ENCODE peak calls at places on chromosome 21, in nine cellular contexts. One of them, this sample, is unnamed.

GRCh38 chr21:46142581-46143473 is 12.6 kb downstream of the FTCD start:
- DNase-seq in astrocyte: no peak
- DNase-seq in IMR-90: no peak
- DNase-seq in mucosa of descending colon: no peak
- DNase-seq in AG10803: no peak
- DNase-seq in lower leg skin: no peak
- DNase-seq in activated CD8-positive, alpha-beta T cell treated with anti-CD3 and anti-CD28 coated beads for 36 hours: peak
- DNase-seq in PC-3: no peak
- DNase-seq in cardiac muscle cell: no peak
- DNase-seq in this sample: no peak

GRCh38 chr21:33380483-33380998 is 22.7 kb upstream of the IFNGR2 start:
- DNase-seq in astrocyte: peak
- DNase-seq in IMR-90: peak
- DNase-seq in mucosa of descending colon: peak
- DNase-seq in AG10803: peak
- DNase-seq in lower leg skin: peak
- DNase-seq in activated CD8-positive, alpha-beta T cell treated with anti-CD3 and anti-CD28 coated beads for 36 hours: peak
- DNase-seq in PC-3: peak
- DNase-seq in cardiac muscle cell: no peak
- DNase-seq in this sample: peak

GRCh38 chr21:42624095-42624830 is 29.2 kb upstream of the PDE9A start:
- DNase-seq in astrocyte: no peak
- DNase-seq in IMR-90: no peak
- DNase-seq in mucosa of descending colon: peak
- DNase-seq in AG10803: no peak
- DNase-seq in lower leg skin: no peak
- DNase-seq in activated CD8-positive, alpha-beta T cell treated with anti-CD3 and anti-CD28 coated beads for 36 hours: no peak
- DNase-seq in PC-3: no peak
- DNase-seq in cardiac muscle cell: no peak
- DNase-seq in this sample: no peak

GRCh38 chr21:33121715-33122475 is 52.0 kb downstream of the OLIG1 start:
- DNase-seq in astrocyte: peak
- DNase-seq in IMR-90: peak
- DNase-seq in mucosa of descending colon: no peak
- DNase-seq in AG10803: peak
- DNase-seq in lower leg skin: no peak
- DNase-seq in activated CD8-positive, alpha-beta T cell treated with anti-CD3 and anti-CD28 coated beads for 36 hours: no peak
- DNase-seq in PC-3: peak
- DNase-seq in cardiac muscle cell: no peak
- DNase-seq in this sample: no peak

GRCh38 chr21:28442624-28443023 is 550.1 kb downstream of the LTN1 start:
- DNase-seq in astrocyte: peak
- DNase-seq in IMR-90: peak
- DNase-seq in mucosa of descending colon: no peak
- DNase-seq in AG10803: peak
- DNase-seq in lower leg skin: no peak
- DNase-seq in activated CD8-positive, alpha-beta T cell treated with anti-CD3 and anti-CD28 coated beads for 36 hours: no peak
- DNase-seq in PC-3: peak
- DNase-seq in cardiac muscle cell: no peak
- DNase-seq in this sample: no peak

GRCh38 chr21:43645987-43646386 is 13.3 kb downstream of the HSF2BP start:
- DNase-seq in astrocyte: no peak
- DNase-seq in IMR-90: no peak
- DNase-seq in mucosa of descending colon: no peak
- DNase-seq in AG10803: no peak
- DNase-seq in lower leg skin: no peak
- DNase-seq in activated CD8-positive, alpha-beta T cell treated with anti-CD3 and anti-CD28 coated beads for 36 hours: no peak
- DNase-seq in PC-3: no peak
- DNase-seq in cardiac muscle cell: no peak
- DNase-seq in this sample: no peak

GRCh38 chr21:45048026-45048698 is 26.2 kb upstream of the ADARB1 start:
- DNase-seq in astrocyte: no peak
- DNase-seq in IMR-90: no peak
- DNase-seq in mucosa of descending colon: no peak
- DNase-seq in AG10803: peak
- DNase-seq in lower leg skin: no peak
- DNase-seq in activated CD8-positive, alpha-beta T cell treated with anti-CD3 and anti-CD28 coated beads for 36 hours: no peak
- DNase-seq in PC-3: no peak
- DNase-seq in cardiac muscle cell: no peak
- DNase-seq in this sample: no peak

GRCh38 chr21:40054403-40054802 is 187.2 kb downstream of the PCP4 start:
- DNase-seq in astrocyte: peak
- DNase-seq in IMR-90: no peak
- DNase-seq in mucosa of descending colon: peak
- DNase-seq in AG10803: no peak
- DNase-seq in lower leg skin: no peak
- DNase-seq in activated CD8-positive, alpha-beta T cell treated with anti-CD3 and anti-CD28 coated beads for 36 hours: no peak
- DNase-seq in PC-3: peak
- DNase-seq in cardiac muscle cell: no peak
- DNase-seq in this sample: no peak

GRCh38 chr21:31873275-31873695 is 465 bp downstream of the HUNK start:
- DNase-seq in astrocyte: no peak
- DNase-seq in IMR-90: no peak
- DNase-seq in mucosa of descending colon: peak
- DNase-seq in AG10803: no peak
- DNase-seq in lower leg skin: no peak
- DNase-seq in activated CD8-positive, alpha-beta T cell treated with anti-CD3 and anti-CD28 coated beads for 36 hours: peak
- DNase-seq in PC-3: no peak
- DNase-seq in cardiac muscle cell: peak
- DNase-seq in this sample: no peak

GRCh38 chr21:31351438-31351837 is 7.4 kb upstream of the TIAM1 start:
- DNase-seq in astrocyte: peak
- DNase-seq in IMR-90: peak
- DNase-seq in mucosa of descending colon: no peak
- DNase-seq in AG10803: no peak
- DNase-seq in lower leg skin: no peak
- DNase-seq in activated CD8-positive, alpha-beta T cell treated with anti-CD3 and anti-CD28 coated beads for 36 hours: no peak
- DNase-seq in PC-3: peak
- DNase-seq in cardiac muscle cell: no peak
- DNase-seq in this sample: no peak

GRCh38 chr21:27429612-27430361 is 462.9 kb upstream of the ADAMTS5 start:
- DNase-seq in astrocyte: peak
- DNase-seq in IMR-90: peak
- DNase-seq in mucosa of descending colon: peak
- DNase-seq in AG10803: peak
- DNase-seq in lower leg skin: no peak
- DNase-seq in activated CD8-positive, alpha-beta T cell treated with anti-CD3 and anti-CD28 coated beads for 36 hours: no peak
- DNase-seq in PC-3: no peak
- DNase-seq in cardiac muscle cell: no peak
- DNase-seq in this sample: no peak

GRCh38 chr21:14956826-14957225 is 108.0 kb downstream of the NRIP1 start:
- DNase-seq in astrocyte: peak
- DNase-seq in IMR-90: peak
- DNase-seq in mucosa of descending colon: no peak
- DNase-seq in AG10803: peak
- DNase-seq in lower leg skin: no peak
- DNase-seq in activated CD8-positive, alpha-beta T cell treated with anti-CD3 and anti-CD28 coated beads for 36 hours: no peak
- DNase-seq in PC-3: peak
- DNase-seq in cardiac muscle cell: no peak
- DNase-seq in this sample: no peak

GRCh38 chr21:14949603-14950002 is 115.2 kb downstream of the NRIP1 start:
- DNase-seq in astrocyte: no peak
- DNase-seq in IMR-90: no peak
- DNase-seq in mucosa of descending colon: no peak
- DNase-seq in AG10803: no peak
- DNase-seq in lower leg skin: no peak
- DNase-seq in activated CD8-positive, alpha-beta T cell treated with anti-CD3 and anti-CD28 coated beads for 36 hours: no peak
- DNase-seq in PC-3: no peak
- DNase-seq in cardiac muscle cell: no peak
- DNase-seq in this sample: no peak

GRCh38 chr21:14955936-14956520 is 108.8 kb downstream of the NRIP1 start:
- DNase-seq in astrocyte: no peak
- DNase-seq in IMR-90: no peak
- DNase-seq in mucosa of descending colon: no peak
- DNase-seq in AG10803: no peak
- DNase-seq in lower leg skin: no peak
- DNase-seq in activated CD8-positive, alpha-beta T cell treated with anti-CD3 and anti-CD28 coated beads for 36 hours: no peak
- DNase-seq in PC-3: peak
- DNase-seq in cardiac muscle cell: no peak
- DNase-seq in this sample: no peak

GRCh38 chr21:14957836-14958235 is 107.0 kb downstream of the NRIP1 start:
- DNase-seq in astrocyte: no peak
- DNase-seq in IMR-90: peak
- DNase-seq in mucosa of descending colon: no peak
- DNase-seq in AG10803: peak
- DNase-seq in lower leg skin: no peak
- DNase-seq in activated CD8-positive, alpha-beta T cell treated with anti-CD3 and anti-CD28 coated beads for 36 hours: no peak
- DNase-seq in PC-3: peak
- DNase-seq in cardiac muscle cell: no peak
- DNase-seq in this sample: no peak

GRCh38 chr21:14952916-14953315 is 111.9 kb downstream of the NRIP1 start:
- DNase-seq in astrocyte: no peak
- DNase-seq in IMR-90: no peak
- DNase-seq in mucosa of descending colon: no peak
- DNase-seq in AG10803: no peak
- DNase-seq in lower leg skin: no peak
- DNase-seq in activated CD8-positive, alpha-beta T cell treated with anti-CD3 and anti-CD28 coated beads for 36 hours: no peak
- DNase-seq in PC-3: peak
- DNase-seq in cardiac muscle cell: no peak
- DNase-seq in this sample: no peak
- TF ChIP-seq CTCF in astrocyte: peak
- TF ChIP-seq CTCF in IMR-90: peak
- TF ChIP-seq CTCF in mucosa of descending colon: no peak
- TF ChIP-seq CTCF in AG10803: no peak
- TF ChIP-seq CTCF in lower leg skin: no peak
- TF ChIP-seq CTCF in activated CD8-positive, alpha-beta T cell treated with anti-CD3 and anti-CD28 coated beads for 36 hours: no peak
- TF ChIP-seq CTCF in PC-3: peak
- TF ChIP-seq CTCF in cardiac muscle cell: peak
- TF ChIP-seq CTCF in this sample: no peak

GRCh38 chr21:29670228-29670627 is 269.6 kb downstream of the GRIK1 start:
- DNase-seq in astrocyte: no peak
- DNase-seq in IMR-90: no peak
- DNase-seq in mucosa of descending colon: no peak
- DNase-seq in AG10803: no peak
- DNase-seq in lower leg skin: no peak
- DNase-seq in activated CD8-positive, alpha-beta T cell treated with anti-CD3 and anti-CD28 coated beads for 36 hours: no peak
- DNase-seq in PC-3: no peak
- DNase-seq in cardiac muscle cell: no peak
- DNase-seq in this sample: no peak

GRCh38 chr21:29673096-29673610 is 266.6 kb downstream of the GRIK1 start:
- DNase-seq in astrocyte: no peak
- DNase-seq in IMR-90: no peak
- DNase-seq in mucosa of descending colon: no peak
- DNase-seq in AG10803: no peak
- DNase-seq in lower leg skin: no peak
- DNase-seq in activated CD8-positive, alpha-beta T cell treated with anti-CD3 and anti-CD28 coated beads for 36 hours: no peak
- DNase-seq in PC-3: no peak
- DNase-seq in cardiac muscle cell: no peak
- DNase-seq in this sample: no peak

GRCh38 chr21:29669416-29669815 is 270.4 kb downstream of the GRIK1 start:
- DNase-seq in astrocyte: no peak
- DNase-seq in IMR-90: no peak
- DNase-seq in mucosa of descending colon: no peak
- DNase-seq in AG10803: no peak
- DNase-seq in lower leg skin: no peak
- DNase-seq in activated CD8-positive, alpha-beta T cell treated with anti-CD3 and anti-CD28 coated beads for 36 hours: peak
- DNase-seq in PC-3: no peak
- DNase-seq in cardiac muscle cell: no peak
- DNase-seq in this sample: no peak

GRCh38 chr21:29674343-29674742 is 265.5 kb downstream of the GRIK1 start:
- DNase-seq in astrocyte: no peak
- DNase-seq in IMR-90: no peak
- DNase-seq in mucosa of descending colon: no peak
- DNase-seq in AG10803: no peak
- DNase-seq in lower leg skin: no peak
- DNase-seq in activated CD8-positive, alpha-beta T cell treated with anti-CD3 and anti-CD28 coated beads for 36 hours: peak
- DNase-seq in PC-3: no peak
- DNase-seq in cardiac muscle cell: no peak
- DNase-seq in this sample: no peak

DNA sequence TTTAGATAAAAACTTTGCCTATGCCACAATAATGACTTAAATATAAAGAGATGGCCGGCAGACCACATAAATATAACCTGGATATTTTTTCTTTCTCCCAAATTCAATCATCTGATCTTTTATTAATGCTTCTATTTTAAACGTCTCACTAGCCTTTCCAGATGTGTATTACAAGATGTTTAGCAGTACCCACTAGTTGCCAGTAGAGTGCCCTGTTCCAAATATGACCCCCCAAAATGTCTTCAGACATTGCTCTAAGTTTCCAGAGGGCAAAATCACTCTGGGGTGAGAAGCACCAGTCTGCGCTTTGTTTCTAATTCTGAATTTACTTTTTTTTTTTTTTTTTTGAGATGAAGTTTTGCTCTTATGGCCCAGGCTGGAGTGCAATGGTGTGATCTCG is 268.1 kb downstream of the GRIK1 start:
- DNase-seq in astrocyte: no peak
- DNase-seq in IMR-90: no peak
- DNase-seq in mucosa of descending colon: no peak
- DNase-seq in AG10803: no peak
- DNase-seq in lower leg skin: no peak
- DNase-seq in activated CD8-positive, alpha-beta T cell treated with anti-CD3 and anti-CD28 coated beads for 36 hours: no peak
- DNase-seq in PC-3: no peak
- DNase-seq in cardiac muscle cell: no peak
- DNase-seq in this sample: no peak
- TF ChIP-seq CTCF in astrocyte: no peak
- TF ChIP-seq CTCF in IMR-90: no peak
- TF ChIP-seq CTCF in mucosa of descending colon: no peak
- TF ChIP-seq CTCF in AG10803: no peak
- TF ChIP-seq CTCF in lower leg skin: no peak
- TF ChIP-seq CTCF in activated CD8-positive, alpha-beta T cell treated with anti-CD3 and anti-CD28 coated beads for 36 hours: peak
- TF ChIP-seq CTCF in PC-3: no peak
- TF ChIP-seq CTCF in cardiac muscle cell: no peak
- TF ChIP-seq CTCF in this sample: no peak

DNA sequence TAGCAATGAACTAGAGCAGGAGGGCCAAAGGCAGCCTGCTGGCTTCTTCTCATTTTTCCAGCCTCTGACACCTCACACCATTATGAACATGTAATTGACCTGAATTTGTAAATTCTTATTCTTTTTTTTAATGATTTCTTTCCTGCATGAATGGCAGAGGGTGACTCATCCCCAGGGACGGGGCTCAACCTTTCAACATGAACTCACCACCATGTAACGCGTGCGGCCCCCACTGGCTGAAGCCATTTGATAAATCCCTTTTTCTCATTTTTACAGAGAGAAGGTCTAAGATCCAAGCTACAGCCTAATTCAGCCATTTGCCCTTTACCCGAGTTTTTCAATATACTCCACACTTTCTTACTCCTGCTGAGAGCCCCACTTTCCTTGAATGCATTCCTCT is 9.3 kb upstream of the ETS2 start:
- DNase-seq in astrocyte: peak
- DNase-seq in IMR-90: peak
- DNase-seq in mucosa of descending colon: no peak
- DNase-seq in AG10803: no peak
- DNase-seq in lower leg skin: no peak
- DNase-seq in activated CD8-positive, alpha-beta T cell treated with anti-CD3 and anti-CD28 coated beads for 36 hours: peak
- DNase-seq in PC-3: peak
- DNase-seq in cardiac muscle cell: no peak
- DNase-seq in this sample: no peak
- TF ChIP-seq CTCF in astrocyte: peak
- TF ChIP-seq CTCF in IMR-90: peak
- TF ChIP-seq CTCF in mucosa of descending colon: no peak
- TF ChIP-seq CTCF in AG10803: no peak
- TF ChIP-seq CTCF in lower leg skin: no peak
- TF ChIP-seq CTCF in activated CD8-positive, alpha-beta T cell treated with anti-CD3 and anti-CD28 coated beads for 36 hours: no peak
- TF ChIP-seq CTCF in PC-3: peak
- TF ChIP-seq CTCF in cardiac muscle cell: no peak
- TF ChIP-seq CTCF in this sample: no peak

DNA sequence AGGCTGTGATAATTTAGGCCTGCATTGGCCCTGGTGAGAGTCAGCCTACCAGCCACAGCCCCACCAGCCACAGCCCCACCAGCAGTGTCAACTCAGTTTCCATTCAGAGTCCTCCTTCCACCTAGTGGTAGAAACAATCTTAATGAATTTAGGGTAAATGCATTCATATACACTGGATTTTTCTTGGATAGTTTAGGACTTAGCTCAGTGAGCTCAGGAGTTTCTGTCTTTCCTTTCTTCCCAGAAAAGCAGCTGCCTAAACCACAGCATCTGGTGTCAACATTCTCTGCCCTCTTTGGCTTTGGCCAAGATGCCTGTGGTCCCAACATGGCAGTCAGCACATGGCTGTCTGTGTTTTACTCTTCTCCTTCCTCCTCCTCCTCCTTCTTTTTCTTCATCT is 94.0 kb downstream of the CLIC6 start:
- DNase-seq in astrocyte: peak
- DNase-seq in IMR-90: peak
- DNase-seq in mucosa of descending colon: no peak
- DNase-seq in AG10803: peak
- DNase-seq in lower leg skin: no peak
- DNase-seq in activated CD8-positive, alpha-beta T cell treated with anti-CD3 and anti-CD28 coated beads for 36 hours: no peak
- DNase-seq in PC-3: no peak
- DNase-seq in cardiac muscle cell: no peak
- DNase-seq in this sample: no peak
- TF ChIP-seq CTCF in astrocyte: no peak
- TF ChIP-seq CTCF in IMR-90: no peak
- TF ChIP-seq CTCF in mucosa of descending colon: no peak
- TF ChIP-seq CTCF in AG10803: peak
- TF ChIP-seq CTCF in lower leg skin: no peak
- TF ChIP-seq CTCF in activated CD8-positive, alpha-beta T cell treated with anti-CD3 and anti-CD28 coated beads for 36 hours: no peak
- TF ChIP-seq CTCF in PC-3: no peak
- TF ChIP-seq CTCF in cardiac muscle cell: no peak
- TF ChIP-seq CTCF in this sample: no peak

This sample was measured in natural killer cell.